ENCODE peak calls at places on chromosomes 7 and 10, in five cellular contexts. One of them, this sample, is unnamed.

GRCh38 chr7:601573-602340 is 82.1 kb upstream of the PDGFA start:
- DNase-seq in K562: peak; percentile 45
- DNase-seq in HepG2: no peak
- DNase-seq in A549: no peak
- DNase-seq in GM12878: peak; percentile 49
- DNase-seq in this sample: no peak

GRCh38 chr10:75448166-75448565 is 16.7 kb downstream of the LRMDA start:
- DNase-seq in HepG2: no peak
- DNase-seq in A549: no peak
- DNase-seq in K562: no peak
- DNase-seq in GM12878: no peak
- DNase-seq in this sample: no peak

GRCh38 chr7:105820667-105821066 is 55.7 kb downstream of the ATXN7L1 start:
- DNase-seq in K562: no peak
- DNase-seq in HepG2: no peak
- DNase-seq in A549: no peak
- DNase-seq in GM12878: no peak
- DNase-seq in this sample: no peak

GRCh38 chr7:31443457-31443856 is 70.4 kb upstream of the ITPRID1 start:
- DNase-seq in A549: peak; percentile 60
- DNase-seq in HepG2: peak; percentile 26
- DNase-seq in K562: peak; percentile 56
- DNase-seq in GM12878: peak; percentile 21
- DNase-seq in this sample: peak; percentile 45

GRCh38 chr7:23981314-23981713 is 271.3 kb downstream of the STK31 start:
- DNase-seq in A549: no peak
- DNase-seq in GM12878: no peak
- DNase-seq in K562: no peak
- DNase-seq in HepG2: no peak
- DNase-seq in this sample: no peak

GRCh38 chr7:66921396-66921917 is 432 bp downstream of the TMEM248 start:
- DNase-seq in K562: no peak
- DNase-seq in A549: no peak
- DNase-seq in HepG2: no peak
- DNase-seq in GM12878: no peak
- DNase-seq in this sample: peak; percentile 88

GRCh38 chr7:74092321-74092963 is 8.8 kb downstream of the LIMK1 start:
- DNase-seq in A549: no peak
- DNase-seq in GM12878: no peak
- DNase-seq in HepG2: no peak
- DNase-seq in K562: no peak
- DNase-seq in this sample: peak; percentile 71

GRCh38 chr7:93973134-93973533 is 31.0 kb downstream of the BET1 start:
- DNase-seq in HepG2: no peak
- DNase-seq in GM12878: no peak
- DNase-seq in A549: no peak
- DNase-seq in K562: no peak
- DNase-seq in this sample: no peak

GRCh38 chr7:100900978-100901377 is 5.3 kb upstream of the ACHE start:
- DNase-seq in K562: no peak
- DNase-seq in A549: no peak
- DNase-seq in GM12878: no peak
- DNase-seq in HepG2: no peak
- DNase-seq in this sample: no peak

GRCh38 chr10:123926401-123927264 is 35.0 kb upstream of the CPXM2 start:
- DNase-seq in GM12878: peak; percentile 5
- DNase-seq in K562: no peak
- DNase-seq in HepG2: no peak
- DNase-seq in A549: peak; percentile 9
- DNase-seq in this sample: no peak

GRCh38 chr7:33917661-33918060 is 12.3 kb downstream of the BMPER start:
- DNase-seq in GM12878: no peak
- DNase-seq in HepG2: no peak
- DNase-seq in A549: no peak
- DNase-seq in K562: no peak
- DNase-seq in this sample: no peak

GRCh38 chr10:132170561-132171361 is 16.0 kb upstream of the DPYSL4 start:
- DNase-seq in GM12878: no peak
- DNase-seq in A549: no peak
- DNase-seq in HepG2: no peak
- DNase-seq in K562: no peak
- DNase-seq in this sample: no peak

GRCh38 chr10:132169766-132170560 is 16.8 kb upstream of the DPYSL4 start:
- DNase-seq in GM12878: no peak
- DNase-seq in K562: no peak
- DNase-seq in A549: no peak
- DNase-seq in HepG2: no peak
- DNase-seq in this sample: no peak

GRCh38 chr10:132168571-132169030 is 18.1 kb upstream of the DPYSL4 start:
- DNase-seq in K562: no peak
- DNase-seq in GM12878: no peak
- DNase-seq in HepG2: no peak
- DNase-seq in A549: no peak
- DNase-seq in this sample: no peak

GRCh38 chr10:132167976-132168375 is 18.8 kb upstream of the DPYSL4 start:
- DNase-seq in GM12878: no peak
- DNase-seq in A549: no peak
- DNase-seq in HepG2: no peak
- DNase-seq in K562: no peak
- DNase-seq in this sample: no peak

DNA sequence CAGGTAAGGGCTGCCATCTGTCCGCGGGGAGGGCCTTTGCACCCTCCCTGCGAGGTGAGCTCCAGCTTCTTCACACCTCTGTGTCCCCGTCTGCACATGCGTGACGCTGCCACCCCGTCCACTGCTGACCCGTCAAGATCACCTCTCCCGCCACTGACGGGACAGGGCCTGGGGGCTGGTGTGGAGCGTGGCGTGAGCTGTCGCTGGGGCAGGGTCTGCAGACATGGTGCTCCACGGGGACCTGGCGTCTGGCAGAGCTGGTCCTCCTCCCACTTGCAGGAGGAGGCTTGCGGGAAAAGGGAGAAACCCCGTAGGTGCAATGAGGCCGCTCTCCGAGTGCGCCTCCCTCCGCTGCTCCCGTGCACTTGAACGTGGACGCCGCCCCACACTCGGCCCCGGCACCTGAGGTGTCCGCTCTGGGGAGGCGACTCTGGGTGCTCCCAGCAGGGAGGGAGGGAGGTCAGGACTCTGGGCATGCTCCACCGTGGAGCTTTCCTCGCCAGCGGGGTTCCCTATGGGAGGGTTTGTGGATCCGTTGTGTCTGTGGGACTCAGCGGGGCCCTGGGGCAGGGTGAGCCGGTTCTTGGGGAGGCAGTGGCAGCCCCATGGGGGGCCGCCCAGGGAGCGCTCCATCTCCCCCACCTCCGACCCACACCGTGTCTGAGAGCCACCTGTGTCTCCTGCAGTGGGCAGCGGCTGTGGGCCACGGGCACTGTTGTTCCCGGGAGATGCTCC is 17.6 kb upstream of the DPYSL4 start:
- DNase-seq in A549: no peak
- DNase-seq in GM12878: no peak
- DNase-seq in K562: no peak
- DNase-seq in HepG2: no peak
- DNase-seq in this sample: no peak
- TF ChIP-seq REST in A549: no peak
- TF ChIP-seq REST in GM12878: no peak
- TF ChIP-seq REST in K562: no peak
- TF ChIP-seq REST in HepG2: no peak
- TF ChIP-seq REST in this sample: no peak

DNA sequence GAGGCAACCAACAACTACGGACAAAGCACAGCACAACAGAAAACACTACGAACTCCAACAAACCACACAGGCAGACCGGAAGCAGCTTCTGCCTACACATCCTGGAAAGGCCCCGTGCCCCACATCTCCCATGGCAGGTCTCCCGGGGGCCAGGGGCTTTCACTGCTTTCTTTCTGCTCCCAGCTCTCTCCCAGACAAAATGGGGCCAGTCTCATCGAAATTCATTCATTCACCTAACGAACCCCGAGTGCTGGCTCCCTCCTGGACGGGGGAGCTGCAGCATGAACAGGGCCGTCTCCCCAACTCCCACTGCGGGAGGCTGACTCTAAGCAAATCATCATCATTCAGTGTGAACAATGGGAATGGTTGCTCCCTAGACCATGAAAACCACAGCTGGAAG is 47.6 kb upstream of the NANOS1 start:
- DNase-seq in A549: no peak
- DNase-seq in K562: no peak
- DNase-seq in GM12878: no peak
- DNase-seq in HepG2: no peak
- DNase-seq in this sample: no peak
- TF ChIP-seq EP300 in A549: no peak
- TF ChIP-seq EP300 in K562: no peak
- TF ChIP-seq EP300 in GM12878: no peak
- TF ChIP-seq EP300 in HepG2: no peak
- TF ChIP-seq EP300 in this sample: no peak

GRCh38 chr7:18350678-18351077 is 144.9 kb upstream of the HDAC9 start:
- DNase-seq in A549: no peak
- DNase-seq in GM12878: no peak
- DNase-seq in K562: no peak
- DNase-seq in HepG2: no peak
- DNase-seq in this sample: no peak

GRCh38 chr7:18347170-18347569 is 148.4 kb upstream of the HDAC9 start:
- DNase-seq in GM12878: no peak
- DNase-seq in A549: no peak
- DNase-seq in HepG2: no peak
- DNase-seq in K562: no peak
- DNase-seq in this sample: no peak

GRCh38 chr7:18341756-18342155 is 153.8 kb upstream of the HDAC9 start:
- DNase-seq in A549: no peak
- DNase-seq in HepG2: no peak
- DNase-seq in K562: no peak
- DNase-seq in GM12878: no peak
- DNase-seq in this sample: no peak

GRCh38 chr7:18343047-18343446 is 152.5 kb upstream of the HDAC9 start:
- DNase-seq in HepG2: no peak
- DNase-seq in K562: no peak
- DNase-seq in A549: no peak
- DNase-seq in GM12878: no peak
- DNase-seq in this sample: no peak

GRCh38 chr7:18345641-18346234 is 149.8 kb upstream of the HDAC9 start:
- DNase-seq in K562: peak; percentile 29
- DNase-seq in HepG2: peak; percentile 35
- DNase-seq in GM12878: no peak
- DNase-seq in A549: peak; percentile 5
- DNase-seq in this sample: peak; percentile 21
- TF ChIP-seq REST in K562: no peak
- TF ChIP-seq REST in HepG2: no peak
- TF ChIP-seq REST in GM12878: no peak
- TF ChIP-seq REST in A549: no peak
- TF ChIP-seq REST in this sample: no peak

GRCh38 chr10:91875156-91875555 is 34.1 kb downstream of the FGFBP3 start:
- DNase-seq in A549: no peak
- DNase-seq in K562: no peak
- DNase-seq in HepG2: no peak
- DNase-seq in GM12878: no peak
- DNase-seq in this sample: no peak

GRCh38 chr10:91875779-91876178 is 33.5 kb downstream of the FGFBP3 start:
- DNase-seq in GM12878: no peak
- DNase-seq in A549: no peak
- DNase-seq in K562: no peak
- DNase-seq in HepG2: no peak
- DNase-seq in this sample: no peak

GRCh38 chr10:91883549-91884542 is 25.4 kb downstream of the FGFBP3 start:
- DNase-seq in A549: no peak
- DNase-seq in HepG2: peak; percentile 8
- DNase-seq in K562: no peak
- DNase-seq in GM12878: no peak
- DNase-seq in this sample: no peak

GRCh38 chr10:91879514-91880170 is 29.6 kb downstream of the FGFBP3 start:
- DNase-seq in K562: no peak
- DNase-seq in HepG2: no peak
- DNase-seq in A549: no peak
- DNase-seq in GM12878: no peak
- DNase-seq in this sample: no peak

GRCh38 chr10:91880310-91880709 is 29.0 kb downstream of the FGFBP3 start:
- DNase-seq in GM12878: no peak
- DNase-seq in A549: no peak
- DNase-seq in K562: no peak
- DNase-seq in HepG2: no peak
- DNase-seq in this sample: no peak
- TF ChIP-seq EP300 in GM12878: no peak
- TF ChIP-seq EP300 in A549: no peak
- TF ChIP-seq EP300 in K562: no peak
- TF ChIP-seq EP300 in HepG2: no peak
- TF ChIP-seq EP300 in this sample: no peak

GRCh38 chr10:79293841-79294705 is 53.2 kb upstream of the PPIF start:
- DNase-seq in A549: no peak
- DNase-seq in K562: no peak
- DNase-seq in GM12878: no peak
- DNase-seq in HepG2: no peak
- DNase-seq in this sample: no peak
- TF ChIP-seq REST in A549: no peak
- TF ChIP-seq REST in K562: no peak
- TF ChIP-seq REST in GM12878: no peak
- TF ChIP-seq REST in HepG2: no peak
- TF ChIP-seq REST in this sample: no peak

GRCh38 chr10:12634532-12634931 is 285.2 kb downstream of the CAMK1D start:
- DNase-seq in HepG2: no peak
- DNase-seq in K562: no peak
- DNase-seq in A549: no peak
- DNase-seq in GM12878: no peak
- DNase-seq in this sample: no peak

GRCh38 chr10:12631787-12632562 is 282.6 kb downstream of the CAMK1D start:
- DNase-seq in A549: peak; percentile 46
- DNase-seq in K562: no peak
- DNase-seq in HepG2: peak; percentile 69
- DNase-seq in GM12878: no peak
- DNase-seq in this sample: no peak

GRCh38 chr10:12631216-12631615 is 281.9 kb downstream of the CAMK1D start:
- DNase-seq in HepG2: peak; percentile 32
- DNase-seq in GM12878: no peak
- DNase-seq in K562: no peak
- DNase-seq in A549: no peak
- DNase-seq in this sample: no peak

GRCh38 chr10:12635127-12635541 is 285.8 kb downstream of the CAMK1D start:
- DNase-seq in A549: peak; percentile 32
- DNase-seq in HepG2: no peak
- DNase-seq in GM12878: no peak
- DNase-seq in K562: no peak
- DNase-seq in this sample: no peak

DNA sequence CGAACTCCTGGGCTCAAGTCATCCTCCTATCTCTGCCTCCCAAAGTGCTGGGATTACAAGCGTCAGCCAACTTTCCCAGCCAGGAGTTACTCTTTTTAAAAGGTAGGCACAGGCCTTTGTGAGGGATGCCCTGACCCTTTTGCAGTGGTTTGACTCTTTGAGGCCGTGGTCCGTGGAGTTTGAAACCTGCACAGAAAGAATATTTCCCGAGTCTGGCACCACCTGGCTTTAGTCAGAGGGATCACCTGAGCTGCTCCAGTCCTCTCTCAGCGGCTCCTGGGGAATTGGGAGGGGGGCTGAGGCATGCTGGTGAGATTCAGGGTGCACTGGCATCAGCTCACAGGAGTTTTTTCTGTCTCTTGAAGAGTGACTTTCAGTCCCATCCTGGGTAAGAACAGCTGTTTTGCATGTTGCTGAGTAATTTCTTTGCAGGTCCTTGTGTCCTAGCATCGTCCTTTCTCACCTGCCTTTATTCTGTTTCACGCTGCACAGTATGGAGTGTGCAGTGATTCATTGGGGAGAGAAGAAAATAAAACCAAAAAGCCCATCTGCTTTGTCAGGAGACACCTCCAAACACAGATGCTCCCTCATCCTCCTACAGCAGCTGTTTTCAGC is 284.5 kb downstream of the CAMK1D start:
- DNase-seq in HepG2: no peak
- DNase-seq in K562: no peak
- DNase-seq in GM12878: no peak
- DNase-seq in A549: no peak
- DNase-seq in this sample: no peak
- TF ChIP-seq EP300 in HepG2: no peak
- TF ChIP-seq EP300 in K562: no peak
- TF ChIP-seq EP300 in GM12878: no peak
- TF ChIP-seq EP300 in A549: no peak
- TF ChIP-seq EP300 in this sample: no peak

This sample was measured in SK-N-SH.